ENCODE peak calls at places on chromosomes 13 and 19, in four cellular contexts. Y is NCI-H1436, U is Right ventricle myocardium superior, M is iris pigment epithelial cell. P is an unnamed sample.
A peak's percentile ranks its signal among the peaks of the same experiment; 100 is the strongest.

GRCh38 chr19:33640773-33641172 is 19.0 kb downstream of the CHST8 start:
- DNase-seq in Y (no peak), U (no peak), M (no peak), P (no peak)

GRCh38 chr13:71621152-71622124 is 245.6 kb downstream of the DACH1 start:
- DNase-seq in Y (no peak), U (no peak), M (no peak), P (no peak)

GRCh38 chr19:55483681-55484361 is 1.2 kb upstream of the NAT14 start:
- DNase-seq in Y (no peak), U (no peak), M (no peak), P (no peak)

GRCh38 chr19:14147797-14148605 is 11.6 kb upstream of the ASF1B start:
- DNase-seq in Y (peak; percentile 32), U (peak; percentile 85), M (peak; percentile 58), P (peak; percentile 22)

GRCh38 chr13:28579334-28579733 is 79.6 kb upstream of the POMP start:
- DNase-seq in Y (no peak), U (no peak), M (no peak), P (no peak)

GRCh38 chr19:32862741-32863140 is 6.8 kb downstream of the SLC7A9 start:
- DNase-seq in Y (no peak), U (no peak), M (no peak), P (no peak)

GRCh38 chr19:14015454-14016035 is 9.4 kb upstream of the RFX1 start:
- DNase-seq in Y (no peak), U (no peak), M (no peak), P (no peak)

GRCh38 chr13:48727252-48728011 is 73.7 kb downstream of the CYSLTR2 start:
- DNase-seq in Y (peak; percentile 40), U (peak; percentile 58), M (peak; percentile 67), P (no peak)

GRCh38 chr13:30696278-30697176 is 38.8 kb upstream of the ALOX5AP start:
- DNase-seq in Y (no peak), U (peak; percentile 69), M (peak; percentile 32), P (no peak)

GRCh38 chr19:54418030-54418929 is 3.0 kb downstream of the TTYH1 start:
- DNase-seq in Y (no peak), U (no peak), M (peak; percentile 62), P (peak; percentile 22)

GRCh38 chr13:87661471-87661870 is 9.7 kb upstream of the SLITRK5 start:
- DNase-seq in Y (no peak), U (no peak), M (peak; percentile 47), P (peak; percentile 73)

GRCh38 chr19:8511573-8512101 is 2.3 kb downstream of the ZNF414 start:
- DNase-seq in Y (no peak), U (no peak), M (no peak), P (no peak)

GRCh38 chr13:26412961-26413716 is 144.3 kb upstream of the WASF3 start:
- DNase-seq in Y (no peak), U (no peak), M (no peak), P (no peak)

GRCh38 chr19:34963531-34964406 is at the start of gene ZNF792:
- DNase-seq in Y (no peak), U (peak; percentile 83), M (peak; percentile 33), P (peak; percentile 19)

GRCh38 chr19:39830406-39830805 is 3.6 kb downstream of the DYRK1B start:
- DNase-seq in Y (no peak), U (no peak), M (no peak), P (no peak)

GRCh38 chr13:103022328-103022727 is 43.9 kb downstream of the SLC10A2 start:
- DNase-seq in Y (no peak), U (no peak), M (no peak), P (no peak)

GRCh38 chr19:36418287-36419001 is at the start of gene ZFP82:
- DNase-seq in Y (peak; percentile 77), U (peak; percentile 92), M (peak; percentile 82), P (peak; percentile 68)

GRCh38 chr19:36771275-36772231 is 1.1 kb downstream of the ZNF850 start:
- DNase-seq in Y (no peak), U (peak; percentile 70), M (peak; percentile 95), P (peak; percentile 92)

GRCh38 chr13:113001251-113002140 is 32.5 kb downstream of the MCF2L start:
- DNase-seq in Y (peak; percentile 84), U (peak; percentile 62), M (peak; percentile 16), P (peak; percentile 4)

GRCh38 chr19:16445238-16446107 is 26.3 kb downstream of the EPS15L1 start:
- DNase-seq in Y (no peak), U (no peak), M (peak; percentile 56), P (peak; percentile 44)

GRCh38 chr13:52405767-52406494 is at the start of gene THSD1:
- DNase-seq in Y (no peak), U (peak; percentile 89), M (peak; percentile 9), P (peak; percentile 36)

GRCh38 chr19:2462635-2463421 is 6.1 kb upstream of the LMNB2 start:
- DNase-seq in Y (no peak), U (peak; percentile 93), M (peak; percentile 97), P (peak; percentile 99)

GRCh38 chr13:110624766-110625756 is 9.7 kb downstream of the NAXD start:
- DNase-seq in Y (no peak), U (peak; percentile 33), M (no peak), P (no peak)

GRCh38 chr19:13978306-13978705 is 26.0 kb downstream of the DCAF15 start:
- DNase-seq in Y (no peak), U (peak; percentile 92), M (peak; percentile 67), P (no peak)

GRCh38 chr13:96934889-96935490 is 59.3 kb downstream of the OXGR1 start:
- DNase-seq in Y (peak; percentile 32), U (no peak), M (no peak), P (no peak)

GRCh38 chr13:91078093-91078679 is 269.3 kb upstream of the MIR17HG start:
- DNase-seq in Y (peak; percentile 0), U (no peak), M (peak; percentile 3), P (no peak)

GRCh38 chr19:11205939-11206570 is 8.7 kb upstream of the KANK2 start:
- DNase-seq in Y (no peak), U (no peak), M (no peak), P (no peak)

GRCh38 chr13:59480398-59480797 is 683.3 kb downstream of the DIAPH3 start:
- DNase-seq in Y (no peak), U (no peak), M (no peak), P (no peak)

GRCh38 chr19:48611872-48612271 is 3.0 kb downstream of the FAM83E start:
- DNase-seq in Y (no peak), U (no peak), M (no peak), P (no peak)

GRCh38 chr19:34232566-34233481 is 21.5 kb upstream of the GARRE1 start:
- DNase-seq in Y (no peak), U (peak; percentile 78), M (peak; percentile 94), P (peak; percentile 98)